ENCODE peak calls at places on chromosomes 1 and 21, in five cellular contexts. E is BJ, M is K562, O is neural progenitor cell, A is tibial artery. W is an unnamed sample. For H3K36me3, the result is how much of the 10 kb centered on the place peaks cover.

GRCh38 chr1:3221112-3222041 is 152.4 kb downstream of the PRDM16 start:
- DNase-seq in E (no peak), M (no peak), O (no peak), A (peak), W (no peak)

GRCh38 chr1:191959856-191960255 is 198.4 kb upstream of the RGS18 start:
- DNase-seq in E (no peak), M (no peak), O (no peak), A (no peak), W (no peak)

GRCh38 chr1:32494196-32494595 is 29.3 kb downstream of the ZBTB8B start:
- DNase-seq in E (no peak), M (no peak), O (no peak), A (no peak), W (no peak)

GRCh38 chr1:225822655-225823403 is 12.9 kb downstream of the EPHX1 start:
- DNase-seq in E (no peak), M (no peak), O (no peak), A (peak), W (no peak)

GRCh38 chr1:8312235-8313218 is 5.4 kb upstream of the SLC45A1 start:
- DNase-seq in E (no peak), M (no peak), O (no peak), A (peak), W (no peak)

GRCh38 chr1:222728746-222729145 is 8.3 kb upstream of the FAM177B start:
- DNase-seq in E (no peak), M (no peak), O (no peak), A (no peak), W (no peak)

GRCh38 chr1:18434041-18434440 is 46.7 kb upstream of the KLHDC7A start:
- DNase-seq in E (no peak), M (no peak), O (no peak), A (no peak), W (no peak)

GRCh38 chr1:24558902-24559791 is 3.3 kb downstream of the NCMAP start:
- DNase-seq in E (peak), M (no peak), O (peak), A (peak), W (peak)

GRCh38 chr1:68293609-68294353 is 61.5 kb upstream of the WLS start:
- DNase-seq in E (no peak), M (no peak), O (peak), A (no peak), W (no peak)

GRCh38 chr1:215900684-215901083 is 333.6 kb downstream of the KCTD3 start:
- DNase-seq in E (no peak), M (no peak), O (no peak), A (no peak), W (no peak)

GRCh38 chr21:43664358-43664757 is 5.0 kb downstream of the RRP1B start:
- DNase-seq in E (no peak), M (no peak), O (no peak), A (no peak), W (no peak)

GRCh38 chr1:29822895-29823294 is 586.6 kb downstream of the PTPRU start:
- DNase-seq in E (no peak), M (no peak), O (no peak), A (no peak), W (no peak)

GRCh38 chr1:44784094-44785026 is 3.6 kb downstream of the BEST4 start:
- DNase-seq in E (no peak), M (no peak), O (peak), A (no peak), W (no peak)

GRCh38 chr1:234668577-234668955 is 58.6 kb upstream of the IRF2BP2 start:
- DNase-seq in E (no peak), M (no peak), O (no peak), A (no peak), W (no peak)

GRCh38 chr1:17120962-17121837 is 1.9 kb upstream of the PADI2 start:
- DNase-seq in E (no peak), M (peak), O (no peak), A (no peak), W (no peak)

GRCh38 chr1:156489166-156489934 is 11.2 kb downstream of the MEF2D start:
- DNase-seq in E (no peak), M (peak), O (peak), A (no peak), W (no peak)
- H3K4me3 ChIP-seq in E (no peak), M (no peak), O (no peak), A (peak), W (no peak)

DNA sequence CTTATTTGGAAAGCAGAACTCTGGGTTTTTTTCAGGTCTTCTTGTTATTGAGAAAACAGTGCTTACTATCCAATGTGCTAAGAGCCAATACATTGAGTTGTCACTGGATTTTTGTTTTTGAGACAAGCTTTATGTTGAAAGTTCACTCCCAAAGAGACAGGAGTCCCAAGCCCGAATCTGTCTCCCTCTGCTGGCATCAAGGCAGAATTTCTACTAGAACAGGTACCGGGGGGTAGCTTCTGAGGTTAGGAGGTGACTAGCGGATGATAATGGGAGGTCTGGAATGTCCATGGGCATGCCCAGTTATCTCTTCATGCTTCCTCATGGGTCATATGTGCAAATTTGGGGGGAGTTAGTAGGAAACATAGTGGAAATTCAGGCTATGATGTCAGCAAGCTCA is 25.1 kb downstream of the ZNF124 start:
- DNase-seq in E (no peak), M (peak), O (peak), A (no peak), W (no peak)
- TF ChIP-seq CTCF in E (peak), M (peak), O (peak), A (no peak), W (no peak)

GRCh38 chr1:84192681-84193080 is 48.6 kb downstream of the PRKACB start:
- DNase-seq in E (no peak), M (no peak), O (no peak), A (no peak), W (no peak)
- H3K36me3 ChIP-seq in E (under half), M (under half), O (under half), A (under half), W (under half)

GRCh38 chr1:52603301-52603675 is 1.1 kb downstream of the GPX7 start:
- DNase-seq in E (no peak), M (no peak), O (no peak), A (no peak), W (no peak)
- H3K4me3 ChIP-seq in E (peak), M (no peak), O (no peak), A (peak), W (no peak)

GRCh38 chr21:38505654-38506523 is 7.6 kb upstream of the ERG start:
- DNase-seq in E (no peak), M (peak), O (peak), A (no peak), W (no peak)
- TF ChIP-seq CTCF in E (peak), M (peak), O (peak), A (peak), W (peak)

GRCh38 chr1:208068908-208069307 is 158.0 kb upstream of the CD34 start:
- DNase-seq in E (no peak), M (no peak), O (no peak), A (no peak), W (no peak)

GRCh38 chr1:208068441-208068840 is 157.5 kb upstream of the CD34 start:
- DNase-seq in E (no peak), M (no peak), O (no peak), A (no peak), W (no peak)

GRCh38 chr1:208069317-208069716 is 158.4 kb upstream of the CD34 start:
- DNase-seq in E (no peak), M (no peak), O (no peak), A (no peak), W (no peak)

GRCh38 chr1:208071425-208072031 is 160.6 kb upstream of the CD34 start:
- DNase-seq in E (no peak), M (no peak), O (no peak), A (no peak), W (no peak)

GRCh38 chr1:208069908-208070307 is 159.0 kb upstream of the CD34 start:
- DNase-seq in E (no peak), M (no peak), O (no peak), A (no peak), W (no peak)
- H3K36me3 ChIP-seq in E (under half), M (under half), O (under half), A (under half), W (under half)

GRCh38 chr21:37008705-37009104 is 2.2 kb downstream of the RIPPLY3 start:
- DNase-seq in E (no peak), M (no peak), O (peak), A (no peak), W (no peak)

GRCh38 chr21:37005548-37006242 is 807 bp upstream of the RIPPLY3 start:
- DNase-seq in E (no peak), M (no peak), O (peak), A (no peak), W (no peak)

GRCh38 chr21:37006243-37006520 is 320 bp upstream of the RIPPLY3 start:
- DNase-seq in E (no peak), M (no peak), O (no peak), A (no peak), W (no peak)

GRCh38 chr21:37006521-37007291 is at the start of gene RIPPLY3:
- DNase-seq in E (no peak), M (no peak), O (peak), A (no peak), W (no peak)

GRCh38 chr21:37009740-37010341 is 3.3 kb downstream of the RIPPLY3 start:
- DNase-seq in E (no peak), M (peak), O (peak), A (peak), W (peak)
- H3K4me3 ChIP-seq in E (no peak), M (peak), O (no peak), A (peak), W (peak)